ENCODE peak calls at places on chromosomes 13 and 19, in seven cellular contexts. E is stimulated activated CD4-positive, alpha-beta T cell treated with anti-CD3 and anti-CD28 coated beads, Interleukin-2, amount 100 ng/mL, for 48 hours; N is central memory CD8-positive, alpha-beta T cell; M is activated CD8-positive, alpha-beta T cell treated with anti-CD3 and anti-CD28 coated beads, Interleukin-2, amount 10 ng/mL, durations not matched to agents 7 days and 5 days; B is choroid plexus epithelial cell; J is smooth muscle cell of the brain vasculature; X is activated naive CD4-positive, alpha-beta T cell. S is an unnamed sample.

GRCh38 chr19:42280761-42281174 is 11.7 kb downstream of the CIC start:
- DNase-seq in B (no peak), J (no peak), X (no peak), M (peak), E (no peak), N (no peak), S (no peak)

GRCh38 chr19:639251-640155 is at the start of gene FGF22:
- DNase-seq in N (peak), B (peak), J (peak), E (peak), M (peak), X (peak), S (peak)

GRCh38 chr13:75612354-75612753 is 23.8 kb upstream of the LMO7 start:
- DNase-seq in X (no peak), J (no peak), N (no peak), B (no peak), M (no peak), E (no peak), S (no peak)

GRCh38 chr13:52158629-52159158 is 703 bp downstream of the NEK3 start:
- DNase-seq in B (peak), N (no peak), X (no peak), E (no peak), J (no peak), M (no peak), S (no peak)

GRCh38 chr13:66266348-66266747 is 963.8 kb downstream of the PCDH9 start:
- DNase-seq in N (no peak), J (no peak), E (no peak), X (no peak), B (no peak), M (no peak), S (no peak)

GRCh38 chr13:73273737-73274136 is 214.9 kb downstream of the KLF5 start:
- DNase-seq in X (no peak), M (no peak), B (peak), N (no peak), E (no peak), J (no peak), S (no peak)

GRCh38 chr13:106752584-106753202 is 184.8 kb upstream of the ARGLU1 start:
- DNase-seq in B (no peak), M (no peak), X (no peak), J (no peak), E (no peak), N (no peak), S (no peak)

GRCh38 chr19:13398780-13399726 is 107.2 kb downstream of the CACNA1A start:
- DNase-seq in N (no peak), J (peak), X (no peak), B (peak), E (no peak), M (no peak), S (no peak)

GRCh38 chr13:24116103-24116502 is 44.4 kb upstream of the SPATA13 start:
- DNase-seq in X (no peak), J (no peak), M (no peak), E (no peak), B (no peak), N (no peak), S (no peak)

GRCh38 chr13:42574435-42575311 is 721 bp downstream of the TNFSF11 start:
- DNase-seq in J (no peak), E (peak), B (peak), X (peak), N (no peak), M (peak), S (no peak)

GRCh38 chr19:51610576-51610975 is 19.6 kb downstream of the SIGLEC5 start:
- DNase-seq in J (no peak), M (no peak), B (no peak), E (no peak), N (no peak), X (no peak), S (no peak)

GRCh38 chr13:52344108-52344507 is 61.9 kb downstream of the THSD1 start:
- DNase-seq in N (no peak), X (no peak), M (no peak), E (no peak), B (no peak), J (no peak), S (no peak)

GRCh38 chr13:34076943-34077703 is 259.2 kb downstream of the RFC3 start:
- DNase-seq in M (no peak), B (peak), J (no peak), X (no peak), E (no peak), N (no peak), S (no peak)

GRCh38 chr19:50772408-50773311 is 2.4 kb downstream of the GPR32 start:
- DNase-seq in E (no peak), M (no peak), X (no peak), J (no peak), N (no peak), B (peak), S (no peak)

GRCh38 chr19:14156122-14156521 is 19.7 kb upstream of the ASF1B start:
- DNase-seq in N (no peak), M (no peak), B (no peak), J (no peak), E (no peak), X (no peak), S (no peak)

GRCh38 chr19:37519890-37520289 is 13.2 kb downstream of the ZNF793 start:
- DNase-seq in M (no peak), X (no peak), B (peak), J (no peak), N (no peak), E (no peak), S (no peak)

GRCh38 chr19:5354403-5354802 is 13.8 kb upstream of the PTPRS start:
- DNase-seq in J (no peak), M (no peak), N (no peak), E (peak), X (no peak), B (no peak), S (no peak)

GRCh38 chr19:48510421-48511268 is 990 bp downstream of the LMTK3 start:
- DNase-seq in B (peak), E (peak), X (peak), J (no peak), N (peak), M (peak), S (no peak)

GRCh38 chr19:50679177-50680125 is 30.2 kb downstream of the C19orf81 start:
- DNase-seq in N (peak), E (peak), M (peak), J (peak), X (peak), B (peak), S (no peak)

GRCh38 chr19:53328967-53329366 is 4.6 kb upstream of the ZNF845 start:
- DNase-seq in J (no peak), M (peak), B (peak), X (no peak), E (no peak), N (no peak), S (no peak)

GRCh38 chr19:48959341-48960239 is 4.9 kb downstream of the BAX start:
- DNase-seq in X (no peak), N (no peak), B (no peak), M (peak), J (no peak), E (no peak), S (no peak)

GRCh38 chr19:15634105-15634504 is 6.6 kb upstream of the CYP4F3 start:
- DNase-seq in X (no peak), B (no peak), N (no peak), J (no peak), M (no peak), E (no peak), S (no peak)

GRCh38 chr13:77267362-77267761 is 59.5 kb downstream of the MYCBP2 start:
- DNase-seq in J (no peak), E (no peak), X (no peak), B (peak), N (no peak), M (no peak), S (no peak)

GRCh38 chr19:6587998-6588507 is 2.9 kb downstream of the CD70 start:
- DNase-seq in X (no peak), B (no peak), N (no peak), J (no peak), E (no peak), M (no peak), S (no peak)

GRCh38 chr13:38398810-38399493 is 49.3 kb downstream of the UFM1 start:
- DNase-seq in X (no peak), J (no peak), B (peak), E (no peak), N (no peak), M (no peak), S (no peak)

GRCh38 chr19:17336872-17337674 is at the start of gene GTPBP3:
- DNase-seq in E (peak), J (peak), M (peak), N (peak), X (peak), B (peak), S (peak)

GRCh38 chr13:98919566-98919965 is 58.3 kb downstream of the DOCK9 start:
- DNase-seq in B (no peak), N (no peak), M (no peak), E (no peak), X (no peak), J (no peak), S (no peak)

GRCh38 chr19:41225238-41226052 is 6.4 kb downstream of the AXL start:
- DNase-seq in X (no peak), M (peak), E (peak), B (peak), J (peak), N (no peak), S (no peak)

GRCh38 chr13:20714563-20715339 is 11.3 kb downstream of the IL17D start:
- DNase-seq in E (no peak), B (peak), N (no peak), J (peak), X (no peak), M (no peak), S (no peak)

GRCh38 chr19:45253396-45254027 is 2.4 kb downstream of the MARK4 start:
- DNase-seq in N (no peak), B (no peak), M (no peak), X (no peak), J (no peak), E (no peak), S (no peak)

GRCh38 chr19:1942078-1942933 is 1.3 kb downstream of the CSNK1G2 start:
- DNase-seq in E (peak), B (peak), X (peak), J (no peak), M (peak), N (peak), S (peak)

GRCh38 chr19:49357186-49357585 is 5.0 kb downstream of the TEAD2 start:
- DNase-seq in J (no peak), B (no peak), N (no peak), E (no peak), M (no peak), X (no peak), S (no peak)

GRCh38 chr13:106529415-106530208 is 5.8 kb downstream of the EFNB2 start:
- DNase-seq in J (no peak), M (no peak), X (no peak), B (peak), E (no peak), N (no peak), S (no peak)

GRCh38 chr19:57302020-57302465 is 18.2 kb upstream of the ZNF543 start:
- DNase-seq in N (no peak), E (no peak), J (peak), X (no peak), B (peak), M (no peak), S (no peak)

GRCh38 chr19:46813570-46814358 is 25.4 kb upstream of the SLC1A5 start:
- DNase-seq in J (peak), M (no peak), X (no peak), E (no peak), B (peak), N (no peak), S (no peak)

GRCh38 chr19:19459707-19460251 is 54.3 kb downstream of the GATAD2A start:
- DNase-seq in B (peak), N (peak), X (no peak), M (peak), E (peak), J (no peak), S (peak)